ENCODE peak calls at places on chromosomes 4 and X, in eight cellular contexts. G, T, V, E, N, I, O and Z are unnamed samples. For H3K36me3 and H3K4me1, the result is how much of the 10 kb centered on the place peaks cover.

GRCh38 chrX:118976599-118977340 is 2.4 kb downstream of the LONRF3 start:
- ATAC-seq in G (peak), T (peak), V (peak), E (peak), N (peak), I (peak), O (peak), Z (peak)

GRCh38 chr4:1593881-1594345 is 90.2 kb downstream of the FAM53A start:
- ATAC-seq in G (peak), T (peak), V (no peak), E (no peak), N (no peak), I (no peak), O (no peak), Z (no peak)

GRCh38 chr4:115720611-115721010 is 607.2 kb upstream of the NDST4 start:
- ATAC-seq in G (no peak), T (no peak), V (no peak), E (no peak), N (no peak), I (no peak), O (no peak), Z (no peak)

GRCh38 chr4:150117094-150117493 is 38.8 kb downstream of the DCLK2 start:
- ATAC-seq in G (no peak), T (no peak), V (no peak), E (peak), N (no peak), I (no peak), O (peak), Z (no peak)

GRCh38 chr4:186404562-186405134 is 138.7 kb downstream of the F11 start:
- ATAC-seq in G (no peak), T (no peak), V (no peak), E (no peak), N (no peak), I (no peak), O (no peak), Z (no peak)

GRCh38 chrX:111615227-111615626 is 65.7 kb upstream of the ALG13 start:
- ATAC-seq in G (no peak), T (no peak), V (no peak), E (no peak), N (no peak), I (no peak), O (no peak), Z (no peak)

GRCh38 chr4:130125468-130125867 is 1029.5 kb downstream of the C4orf33 start:
- ATAC-seq in G (no peak), T (no peak), V (no peak), E (no peak), N (no peak), I (no peak), O (no peak), Z (no peak)

GRCh38 chr4:9994246-9994847 is 26.9 kb downstream of the SLC2A9 start:
- ATAC-seq in G (no peak), T (no peak), V (no peak), E (no peak), N (peak), I (no peak), O (no peak), Z (no peak)

GRCh38 chr4:1756079-1756478 is 34.8 kb downstream of the TACC3 start:
- ATAC-seq in G (no peak), T (no peak), V (no peak), E (no peak), N (no peak), I (no peak), O (no peak), Z (no peak)

GRCh38 chr4:86235549-86235948 is 124.3 kb downstream of the MAPK10 start:
- ATAC-seq in G (no peak), T (no peak), V (no peak), E (no peak), N (no peak), I (no peak), O (no peak), Z (no peak)

GRCh38 chrX:10034740-10035260 is 67.6 kb downstream of the CLDN34 start:
- ATAC-seq in G (no peak), T (no peak), V (no peak), E (no peak), N (no peak), I (no peak), O (no peak), Z (no peak)

GRCh38 chrX:40281341-40282005 is 183.7 kb upstream of the BCOR start:
- ATAC-seq in G (no peak), T (no peak), V (no peak), E (no peak), N (peak), I (no peak), O (no peak), Z (no peak)

GRCh38 chr4:72997409-72997808 is 72.1 kb downstream of the COX18 start:
- ATAC-seq in G (no peak), T (no peak), V (no peak), E (no peak), N (no peak), I (peak), O (no peak), Z (no peak)

GRCh38 chr4:24885342-24885741 is 27.5 kb downstream of the CCDC149 start:
- ATAC-seq in G (no peak), T (no peak), V (no peak), E (no peak), N (no peak), I (no peak), O (no peak), Z (peak)

GRCh38 chrX:134715930-134716619 is 57.8 kb upstream of the PLAC1 start:
- ATAC-seq in G (no peak), T (peak), V (peak), E (no peak), N (no peak), I (no peak), O (no peak), Z (no peak)

GRCh38 chrX:19746919-19747671 is 140.3 kb downstream of the SH3KBP1 start:
- ATAC-seq in G (no peak), T (peak), V (peak), E (no peak), N (peak), I (no peak), O (no peak), Z (no peak)

GRCh38 chrX:68938244-68939004 is 109.6 kb downstream of the EFNB1 start:
- ATAC-seq in G (no peak), T (no peak), V (no peak), E (no peak), N (no peak), I (no peak), O (no peak), Z (peak)

GRCh38 chr4:109548655-109549054 is 11.4 kb upstream of the MCUB start:
- ATAC-seq in G (no peak), T (no peak), V (no peak), E (no peak), N (no peak), I (peak), O (peak), Z (peak)

GRCh38 chrX:72349190-72349589 is 43.5 kb upstream of the CITED1 start:
- ATAC-seq in G (no peak), T (no peak), V (no peak), E (no peak), N (peak), I (no peak), O (no peak), Z (no peak)

GRCh38 chr4:17597517-17597916 is 16.9 kb upstream of the MED28 start:
- ATAC-seq in G (peak), T (peak), V (peak), E (peak), N (no peak), I (peak), O (no peak), Z (no peak)

GRCh38 chr4:37001688-37002436 is 242.7 kb upstream of the NWD2 start:
- ATAC-seq in G (peak), T (no peak), V (no peak), E (no peak), N (no peak), I (peak), O (no peak), Z (no peak)

GRCh38 chrX:103562801-103563200 is 22.5 kb upstream of the TCEAL4 start:
- ATAC-seq in G (no peak), T (no peak), V (no peak), E (peak), N (no peak), I (no peak), O (no peak), Z (no peak)

DNA sequence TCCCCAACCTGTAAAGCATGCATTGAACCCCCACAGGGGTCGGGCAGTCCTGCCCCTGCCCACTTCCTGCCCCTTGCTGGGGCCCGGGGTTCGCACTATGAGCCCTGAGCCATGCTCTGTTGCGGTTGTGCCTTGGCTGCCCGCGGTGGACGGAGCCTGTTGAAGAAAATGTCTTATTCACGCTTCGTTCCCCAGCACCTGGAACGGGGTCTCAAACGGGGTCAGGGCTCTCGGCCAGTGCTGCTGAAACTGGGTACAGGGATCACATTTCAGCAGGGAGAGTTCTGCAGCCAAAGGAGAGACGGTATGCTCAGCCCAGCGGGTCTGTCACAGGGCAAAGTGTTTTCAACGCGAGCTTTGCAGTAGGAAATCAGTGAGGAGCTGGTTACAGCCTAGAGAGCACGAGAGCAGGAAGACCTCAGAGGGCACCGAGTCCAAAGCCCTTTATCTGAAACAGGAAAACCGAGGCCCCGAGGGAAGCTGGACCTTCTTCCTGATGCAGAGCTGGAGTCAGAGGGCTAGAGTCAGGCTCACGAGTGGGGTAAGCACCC is 46.3 kb upstream of the AFAP1 start:
- ATAC-seq in G (no peak), T (peak), V (peak), E (peak), N (no peak), I (no peak), O (no peak), Z (no peak)
- TF ChIP-seq POLR2AphosphoS5 in G (no peak), T (no peak), V (no peak), E (no peak), N (no peak), I (no peak), O (no peak), Z (no peak)

DNA sequence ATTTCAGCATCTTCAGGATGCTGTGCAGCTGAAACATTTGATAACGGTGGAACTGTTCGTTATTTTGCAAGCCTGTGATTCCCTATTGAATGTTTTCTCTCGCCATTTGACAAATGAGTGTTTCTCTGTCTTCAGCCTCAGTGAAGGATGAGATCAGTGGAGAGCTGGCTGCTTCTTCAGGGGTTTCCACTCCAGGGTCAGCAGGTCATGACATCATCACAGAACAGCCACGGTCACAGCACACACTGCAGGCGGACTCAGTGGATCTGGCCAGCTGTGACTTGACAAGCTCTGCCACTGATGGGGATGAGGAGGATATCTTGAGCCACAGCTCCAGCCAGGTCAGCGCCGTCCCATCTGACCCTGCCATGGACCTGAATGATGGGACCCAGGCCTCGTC is 52.6 kb downstream of the HTT start:
- ATAC-seq in G (no peak), T (no peak), V (no peak), E (no peak), N (no peak), I (no peak), O (no peak), Z (no peak)
- H3K36me3 ChIP-seq in G (half or more), T (under half), V (under half), E (under half), N (under half), I (under half), O (half or more), Z (half or more)

GRCh38 chr4:169263791-169264392 is 6.9 kb downstream of the SH3RF1 start:
- ATAC-seq in G (no peak), T (no peak), V (no peak), E (no peak), N (no peak), I (no peak), O (peak), Z (no peak)

GRCh38 chr4:169256101-169256612 is 14.6 kb downstream of the SH3RF1 start:
- ATAC-seq in G (no peak), T (no peak), V (no peak), E (no peak), N (no peak), I (no peak), O (no peak), Z (no peak)

GRCh38 chr4:169256856-169257756 is 13.7 kb downstream of the SH3RF1 start:
- ATAC-seq in G (no peak), T (peak), V (peak), E (peak), N (peak), I (no peak), O (no peak), Z (no peak)

GRCh38 chr4:169266081-169266480 is 4.7 kb downstream of the SH3RF1 start:
- ATAC-seq in G (no peak), T (no peak), V (no peak), E (no peak), N (no peak), I (no peak), O (no peak), Z (no peak)

GRCh38 chr4:169260217-169260866 is 10.4 kb downstream of the SH3RF1 start:
- ATAC-seq in G (no peak), T (peak), V (no peak), E (no peak), N (peak), I (no peak), O (no peak), Z (no peak)
- H3K4me1 ChIP-seq in G (under half), T (under half), V (under half), E (under half), N (under half), I (under half), O (half or more), Z (half or more)

GRCh38 chr4:56874918-56875317 is 32.8 kb upstream of the REST start:
- ATAC-seq in G (no peak), T (no peak), V (no peak), E (no peak), N (peak), I (no peak), O (no peak), Z (no peak)

GRCh38 chr4:56874166-56874565 is 33.5 kb upstream of the REST start:
- ATAC-seq in G (peak), T (peak), V (no peak), E (no peak), N (no peak), I (no peak), O (no peak), Z (no peak)

GRCh38 chr4:56871357-56871993 is 36.2 kb upstream of the REST start:
- ATAC-seq in G (no peak), T (peak), V (peak), E (no peak), N (peak), I (no peak), O (peak), Z (peak)

GRCh38 chr4:56876264-56876663 is 31.4 kb upstream of the REST start:
- ATAC-seq in G (no peak), T (no peak), V (no peak), E (no peak), N (no peak), I (no peak), O (no peak), Z (no peak)

DNA sequence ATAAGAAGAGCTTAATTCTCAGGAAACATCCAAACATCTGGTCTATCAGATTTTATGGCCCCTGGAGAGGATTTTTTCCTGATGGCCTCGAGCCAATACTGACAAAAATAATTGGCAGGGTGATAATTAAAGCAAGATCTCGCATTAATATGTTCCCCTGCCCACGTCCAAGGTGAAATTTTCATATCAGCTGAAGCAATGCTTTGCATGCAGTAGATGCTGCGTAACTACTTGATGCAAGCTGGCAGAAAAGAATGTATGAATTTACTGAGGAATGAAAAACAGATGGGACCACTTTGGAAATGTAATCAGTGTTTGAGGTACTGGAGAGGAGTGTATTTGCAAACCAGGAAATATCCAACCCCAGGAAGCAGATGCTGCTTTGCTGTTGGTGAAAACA is 36.8 kb upstream of the REST start:
- ATAC-seq in G (no peak), T (no peak), V (no peak), E (no peak), N (no peak), I (no peak), O (no peak), Z (no peak)
- TF ChIP-seq POLR2AphosphoS5 in G (no peak), T (no peak), V (no peak), E (no peak), N (no peak), I (no peak), O (no peak), Z (no peak)

GRCh38 chrX:129262912-129263311 is 260.4 kb downstream of the SMARCA1 start:
- ATAC-seq in G (no peak), T (no peak), V (peak), E (no peak), N (no peak), I (no peak), O (no peak), Z (no peak)
- H3K36me3 ChIP-seq in G (under half), T (under half), V (under half), E (under half), N (under half), I (under half), O (under half), Z (under half)

DNA sequence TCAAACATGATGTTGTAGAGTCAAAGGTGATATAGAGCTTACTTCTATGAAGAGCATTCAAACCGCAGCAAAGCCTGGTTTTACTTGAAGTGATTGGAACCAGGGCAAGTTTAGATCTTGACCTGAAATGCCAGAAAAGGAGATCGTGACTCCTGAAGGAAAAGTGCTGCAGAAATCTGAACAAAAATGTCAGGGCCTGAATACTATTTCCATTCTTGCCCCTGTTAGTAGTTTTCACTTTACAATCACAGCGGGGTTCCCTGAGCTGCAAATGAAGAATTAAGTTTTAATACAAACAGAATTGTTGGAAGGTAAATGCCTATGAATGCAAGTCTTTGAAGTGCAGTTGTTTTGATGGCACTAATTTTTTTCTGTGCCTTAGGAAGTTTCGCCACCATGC is 4.1 kb downstream of the SLIT2 start:
- ATAC-seq in G (no peak), T (no peak), V (no peak), E (no peak), N (no peak), I (no peak), O (no peak), Z (no peak)
- H3K4me1 ChIP-seq in G (under half), T (under half), V (under half), E (under half), N (under half), I (under half), O (under half), Z (half or more)